ENCODE peak calls at places on chromosomes 3 and 15, in five cellular contexts. One of them, this sample, is unnamed.

GRCh38 chr3:176633511-176633910 is 563.8 kb downstream of the TBL1XR1 start:
- DNase-seq in anterior cingulate cortex: no peak
- DNase-seq in cardiac fibroblast: no peak
- DNase-seq in BJ: no peak
- DNase-seq in stimulated activated CD4-positive, alpha-beta T cell treated with anti-CD3 and anti-CD28 coated beads, Interleukin-2, amount 100 ng/mL, for 48 hours: no peak
- DNase-seq in this sample: no peak

GRCh38 chr3:61685755-61686154 is 124.4 kb downstream of the PTPRG start:
- DNase-seq in anterior cingulate cortex: no peak
- DNase-seq in stimulated activated CD4-positive, alpha-beta T cell treated with anti-CD3 and anti-CD28 coated beads, Interleukin-2, amount 100 ng/mL, for 48 hours: no peak
- DNase-seq in BJ: no peak
- DNase-seq in cardiac fibroblast: no peak
- DNase-seq in this sample: no peak

GRCh38 chr3:48371651-48372376 is at the start of gene FBXW12:
- DNase-seq in BJ: no peak
- DNase-seq in cardiac fibroblast: no peak
- DNase-seq in stimulated activated CD4-positive, alpha-beta T cell treated with anti-CD3 and anti-CD28 coated beads, Interleukin-2, amount 100 ng/mL, for 48 hours: no peak
- DNase-seq in anterior cingulate cortex: no peak
- DNase-seq in this sample: no peak

GRCh38 chr3:155983834-155984474 is 113.5 kb downstream of the GMPS start:
- DNase-seq in cardiac fibroblast: peak
- DNase-seq in stimulated activated CD4-positive, alpha-beta T cell treated with anti-CD3 and anti-CD28 coated beads, Interleukin-2, amount 100 ng/mL, for 48 hours: no peak
- DNase-seq in BJ: no peak
- DNase-seq in anterior cingulate cortex: no peak
- DNase-seq in this sample: no peak

GRCh38 chr3:60555704-60556340 is 695.4 kb downstream of the FHIT start:
- DNase-seq in stimulated activated CD4-positive, alpha-beta T cell treated with anti-CD3 and anti-CD28 coated beads, Interleukin-2, amount 100 ng/mL, for 48 hours: no peak
- DNase-seq in BJ: no peak
- DNase-seq in anterior cingulate cortex: no peak
- DNase-seq in cardiac fibroblast: no peak
- DNase-seq in this sample: no peak

GRCh38 chr15:99618941-99619411 is 53.2 kb downstream of the MEF2A start:
- DNase-seq in BJ: no peak
- DNase-seq in cardiac fibroblast: peak
- DNase-seq in stimulated activated CD4-positive, alpha-beta T cell treated with anti-CD3 and anti-CD28 coated beads, Interleukin-2, amount 100 ng/mL, for 48 hours: no peak
- DNase-seq in anterior cingulate cortex: no peak
- DNase-seq in this sample: no peak

GRCh38 chr3:123278446-123278845 is 76.7 kb downstream of the SEC22A start:
- DNase-seq in cardiac fibroblast: no peak
- DNase-seq in anterior cingulate cortex: no peak
- DNase-seq in stimulated activated CD4-positive, alpha-beta T cell treated with anti-CD3 and anti-CD28 coated beads, Interleukin-2, amount 100 ng/mL, for 48 hours: no peak
- DNase-seq in BJ: no peak
- DNase-seq in this sample: no peak

GRCh38 chr15:74651251-74651741 is 35.7 kb downstream of the CLK3 start:
- DNase-seq in anterior cingulate cortex: no peak
- DNase-seq in BJ: no peak
- DNase-seq in cardiac fibroblast: peak
- DNase-seq in stimulated activated CD4-positive, alpha-beta T cell treated with anti-CD3 and anti-CD28 coated beads, Interleukin-2, amount 100 ng/mL, for 48 hours: no peak
- DNase-seq in this sample: no peak

GRCh38 chr15:38610748-38611147 is 46.1 kb upstream of the RASGRP1 start:
- DNase-seq in anterior cingulate cortex: no peak
- DNase-seq in cardiac fibroblast: no peak
- DNase-seq in stimulated activated CD4-positive, alpha-beta T cell treated with anti-CD3 and anti-CD28 coated beads, Interleukin-2, amount 100 ng/mL, for 48 hours: peak
- DNase-seq in BJ: no peak
- DNase-seq in this sample: no peak

GRCh38 chr3:36926292-36926897 is 18.5 kb downstream of the TRANK1 start:
- DNase-seq in anterior cingulate cortex: no peak
- DNase-seq in cardiac fibroblast: no peak
- DNase-seq in BJ: no peak
- DNase-seq in stimulated activated CD4-positive, alpha-beta T cell treated with anti-CD3 and anti-CD28 coated beads, Interleukin-2, amount 100 ng/mL, for 48 hours: no peak
- DNase-seq in this sample: no peak

GRCh38 chr3:149658444-149659172 is 783 bp upstream of the WWTR1 start:
- DNase-seq in cardiac fibroblast: peak
- DNase-seq in anterior cingulate cortex: peak
- DNase-seq in stimulated activated CD4-positive, alpha-beta T cell treated with anti-CD3 and anti-CD28 coated beads, Interleukin-2, amount 100 ng/mL, for 48 hours: peak
- DNase-seq in BJ: peak
- DNase-seq in this sample: peak

GRCh38 chr3:127851899-127852298 is 29.6 kb upstream of the MGLL start:
- DNase-seq in stimulated activated CD4-positive, alpha-beta T cell treated with anti-CD3 and anti-CD28 coated beads, Interleukin-2, amount 100 ng/mL, for 48 hours: no peak
- DNase-seq in anterior cingulate cortex: no peak
- DNase-seq in cardiac fibroblast: no peak
- DNase-seq in BJ: no peak
- DNase-seq in this sample: no peak

GRCh38 chr15:61997786-61998185 is 62.5 kb downstream of the VPS13C start:
- DNase-seq in BJ: no peak
- DNase-seq in cardiac fibroblast: peak
- DNase-seq in anterior cingulate cortex: no peak
- DNase-seq in stimulated activated CD4-positive, alpha-beta T cell treated with anti-CD3 and anti-CD28 coated beads, Interleukin-2, amount 100 ng/mL, for 48 hours: no peak
- DNase-seq in this sample: no peak

GRCh38 chr3:95901948-95902347 is 912.4 kb upstream of the EPHA6 start:
- DNase-seq in cardiac fibroblast: no peak
- DNase-seq in anterior cingulate cortex: no peak
- DNase-seq in stimulated activated CD4-positive, alpha-beta T cell treated with anti-CD3 and anti-CD28 coated beads, Interleukin-2, amount 100 ng/mL, for 48 hours: no peak
- DNase-seq in BJ: no peak
- DNase-seq in this sample: no peak

GRCh38 chr3:193929373-193929772 is 206.6 kb upstream of the HES1 start:
- DNase-seq in BJ: no peak
- DNase-seq in stimulated activated CD4-positive, alpha-beta T cell treated with anti-CD3 and anti-CD28 coated beads, Interleukin-2, amount 100 ng/mL, for 48 hours: no peak
- DNase-seq in anterior cingulate cortex: no peak
- DNase-seq in cardiac fibroblast: no peak
- DNase-seq in this sample: no peak

GRCh38 chr3:180417241-180417640 is 184.7 kb upstream of the TTC14 start:
- DNase-seq in anterior cingulate cortex: no peak
- DNase-seq in cardiac fibroblast: no peak
- DNase-seq in BJ: no peak
- DNase-seq in stimulated activated CD4-positive, alpha-beta T cell treated with anti-CD3 and anti-CD28 coated beads, Interleukin-2, amount 100 ng/mL, for 48 hours: no peak
- DNase-seq in this sample: no peak

GRCh38 chr3:136255672-136256406 is 5.7 kb downstream of the PCCB start:
- DNase-seq in cardiac fibroblast: no peak
- DNase-seq in stimulated activated CD4-positive, alpha-beta T cell treated with anti-CD3 and anti-CD28 coated beads, Interleukin-2, amount 100 ng/mL, for 48 hours: no peak
- DNase-seq in BJ: no peak
- DNase-seq in anterior cingulate cortex: peak
- DNase-seq in this sample: peak

GRCh38 chr3:177195242-177195940 is 1.9 kb downstream of the TBL1XR1 start:
- DNase-seq in anterior cingulate cortex: no peak
- DNase-seq in cardiac fibroblast: peak
- DNase-seq in BJ: no peak
- DNase-seq in stimulated activated CD4-positive, alpha-beta T cell treated with anti-CD3 and anti-CD28 coated beads, Interleukin-2, amount 100 ng/mL, for 48 hours: no peak
- DNase-seq in this sample: no peak

GRCh38 chr15:65077981-65078352 is 1.4 kb downstream of the KBTBD13 start:
- DNase-seq in BJ: no peak
- DNase-seq in cardiac fibroblast: peak
- DNase-seq in stimulated activated CD4-positive, alpha-beta T cell treated with anti-CD3 and anti-CD28 coated beads, Interleukin-2, amount 100 ng/mL, for 48 hours: peak
- DNase-seq in anterior cingulate cortex: no peak
- DNase-seq in this sample: no peak

GRCh38 chr3:31166249-31166885 is 271.9 kb upstream of the GADL1 start:
- DNase-seq in cardiac fibroblast: peak
- DNase-seq in anterior cingulate cortex: no peak
- DNase-seq in BJ: peak
- DNase-seq in stimulated activated CD4-positive, alpha-beta T cell treated with anti-CD3 and anti-CD28 coated beads, Interleukin-2, amount 100 ng/mL, for 48 hours: no peak
- DNase-seq in this sample: no peak

GRCh38 chr3:149688122-149688757 is 30.4 kb upstream of the WWTR1 start:
- DNase-seq in anterior cingulate cortex: no peak
- DNase-seq in stimulated activated CD4-positive, alpha-beta T cell treated with anti-CD3 and anti-CD28 coated beads, Interleukin-2, amount 100 ng/mL, for 48 hours: no peak
- DNase-seq in cardiac fibroblast: no peak
- DNase-seq in BJ: no peak
- DNase-seq in this sample: no peak

GRCh38 chr3:100260081-100260684 is 609 bp upstream of the TBC1D23 start:
- DNase-seq in BJ: no peak
- DNase-seq in cardiac fibroblast: peak
- DNase-seq in stimulated activated CD4-positive, alpha-beta T cell treated with anti-CD3 and anti-CD28 coated beads, Interleukin-2, amount 100 ng/mL, for 48 hours: no peak
- DNase-seq in anterior cingulate cortex: peak
- DNase-seq in this sample: no peak

GRCh38 chr15:63332367-63333078 is 49.1 kb downstream of the CA12 start:
- DNase-seq in BJ: peak
- DNase-seq in stimulated activated CD4-positive, alpha-beta T cell treated with anti-CD3 and anti-CD28 coated beads, Interleukin-2, amount 100 ng/mL, for 48 hours: no peak
- DNase-seq in anterior cingulate cortex: no peak
- DNase-seq in cardiac fibroblast: peak
- DNase-seq in this sample: no peak

GRCh38 chr15:56042982-56043980 is 49.9 kb upstream of the NEDD4 start:
- DNase-seq in BJ: no peak
- DNase-seq in anterior cingulate cortex: no peak
- DNase-seq in stimulated activated CD4-positive, alpha-beta T cell treated with anti-CD3 and anti-CD28 coated beads, Interleukin-2, amount 100 ng/mL, for 48 hours: no peak
- DNase-seq in cardiac fibroblast: no peak
- DNase-seq in this sample: no peak

GRCh38 chr3:124916837-124917409 is 17.6 kb downstream of the MUC13 start:
- DNase-seq in anterior cingulate cortex: no peak
- DNase-seq in stimulated activated CD4-positive, alpha-beta T cell treated with anti-CD3 and anti-CD28 coated beads, Interleukin-2, amount 100 ng/mL, for 48 hours: no peak
- DNase-seq in BJ: no peak
- DNase-seq in cardiac fibroblast: peak
- DNase-seq in this sample: no peak

GRCh38 chr3:30548605-30549004 is 57.8 kb upstream of the TGFBR2 start:
- DNase-seq in BJ: no peak
- DNase-seq in anterior cingulate cortex: no peak
- DNase-seq in stimulated activated CD4-positive, alpha-beta T cell treated with anti-CD3 and anti-CD28 coated beads, Interleukin-2, amount 100 ng/mL, for 48 hours: peak
- DNase-seq in cardiac fibroblast: no peak
- DNase-seq in this sample: no peak

GRCh38 chr15:24039683-24040082 is 352.6 kb upstream of the NDN start:
- DNase-seq in anterior cingulate cortex: no peak
- DNase-seq in cardiac fibroblast: peak
- DNase-seq in BJ: no peak
- DNase-seq in stimulated activated CD4-positive, alpha-beta T cell treated with anti-CD3 and anti-CD28 coated beads, Interleukin-2, amount 100 ng/mL, for 48 hours: no peak
- DNase-seq in this sample: no peak

GRCh38 chr3:185995352-185995751 is 57.5 kb upstream of the TRA2B start:
- DNase-seq in stimulated activated CD4-positive, alpha-beta T cell treated with anti-CD3 and anti-CD28 coated beads, Interleukin-2, amount 100 ng/mL, for 48 hours: no peak
- DNase-seq in anterior cingulate cortex: no peak
- DNase-seq in BJ: peak
- DNase-seq in cardiac fibroblast: peak
- DNase-seq in this sample: no peak

GRCh38 chr3:119524931-119525662 is 26.8 kb downstream of the TIMMDC1 start:
- DNase-seq in BJ: no peak
- DNase-seq in cardiac fibroblast: peak
- DNase-seq in anterior cingulate cortex: no peak
- DNase-seq in stimulated activated CD4-positive, alpha-beta T cell treated with anti-CD3 and anti-CD28 coated beads, Interleukin-2, amount 100 ng/mL, for 48 hours: no peak
- DNase-seq in this sample: no peak

GRCh38 chr15:43048935-43049334 is 56.9 kb downstream of the UBR1 start:
- DNase-seq in stimulated activated CD4-positive, alpha-beta T cell treated with anti-CD3 and anti-CD28 coated beads, Interleukin-2, amount 100 ng/mL, for 48 hours: no peak
- DNase-seq in anterior cingulate cortex: no peak
- DNase-seq in cardiac fibroblast: no peak
- DNase-seq in BJ: no peak
- DNase-seq in this sample: no peak

GRCh38 chr3:114624047-114624445 is 330.2 kb downstream of the TIGIT start:
- DNase-seq in cardiac fibroblast: peak
- DNase-seq in stimulated activated CD4-positive, alpha-beta T cell treated with anti-CD3 and anti-CD28 coated beads, Interleukin-2, amount 100 ng/mL, for 48 hours: no peak
- DNase-seq in anterior cingulate cortex: peak
- DNase-seq in BJ: no peak
- DNase-seq in this sample: peak

GRCh38 chr3:127815641-127816605 is 6.4 kb downstream of the MGLL start:
- DNase-seq in cardiac fibroblast: no peak
- DNase-seq in stimulated activated CD4-positive, alpha-beta T cell treated with anti-CD3 and anti-CD28 coated beads, Interleukin-2, amount 100 ng/mL, for 48 hours: no peak
- DNase-seq in BJ: no peak
- DNase-seq in anterior cingulate cortex: no peak
- DNase-seq in this sample: no peak

This sample was measured in amygdala.